ENCODE peak calls at places on chromosomes 1 and 21, in four cellular contexts. Q is choroid plexus epithelial cell, B is ovary, R is mesothelial cell of epicardium. X is an unnamed sample.

GRCh38 chr1:76238094-76238551 is 163.6 kb downstream of the ST6GALNAC3 start:
- DNase-seq in Q (no peak), B (no peak), R (no peak), X (no peak)

GRCh38 chr1:114062646-114063045 is 83.4 kb downstream of the OLFML3 start:
- DNase-seq in Q (no peak), B (no peak), R (no peak), X (no peak)

GRCh38 chr1:239944666-239945065 is 147.0 kb upstream of the FMN2 start:
- DNase-seq in Q (no peak), B (no peak), R (no peak), X (no peak)

GRCh38 chr1:186093437-186093836 is 281.6 kb downstream of the TPR start:
- DNase-seq in Q (peak), B (no peak), R (no peak), X (no peak)

GRCh38 chr1:67674260-67675011 is 10.6 kb upstream of the GADD45A start:
- DNase-seq in Q (no peak), B (peak), R (no peak), X (no peak)

GRCh38 chr1:22673486-22674409 is 20.7 kb downstream of the C1QB start:
- DNase-seq in Q (peak), B (no peak), R (no peak), X (no peak)

GRCh38 chr1:235892734-235893413 is 26.2 kb upstream of the LYST start:
- DNase-seq in Q (no peak), B (no peak), R (no peak), X (no peak)

GRCh38 chr1:5430911-5431310 is 561.3 kb downstream of the NPHP4 start:
- DNase-seq in Q (no peak), B (no peak), R (no peak), X (no peak)

GRCh38 chr1:101971309-101971708 is 25.4 kb downstream of the OLFM3 start:
- DNase-seq in Q (peak), B (no peak), R (no peak), X (no peak)
- TF ChIP-seq CTCF in Q (peak), B (no peak), R (no peak), X (peak)

DNA sequence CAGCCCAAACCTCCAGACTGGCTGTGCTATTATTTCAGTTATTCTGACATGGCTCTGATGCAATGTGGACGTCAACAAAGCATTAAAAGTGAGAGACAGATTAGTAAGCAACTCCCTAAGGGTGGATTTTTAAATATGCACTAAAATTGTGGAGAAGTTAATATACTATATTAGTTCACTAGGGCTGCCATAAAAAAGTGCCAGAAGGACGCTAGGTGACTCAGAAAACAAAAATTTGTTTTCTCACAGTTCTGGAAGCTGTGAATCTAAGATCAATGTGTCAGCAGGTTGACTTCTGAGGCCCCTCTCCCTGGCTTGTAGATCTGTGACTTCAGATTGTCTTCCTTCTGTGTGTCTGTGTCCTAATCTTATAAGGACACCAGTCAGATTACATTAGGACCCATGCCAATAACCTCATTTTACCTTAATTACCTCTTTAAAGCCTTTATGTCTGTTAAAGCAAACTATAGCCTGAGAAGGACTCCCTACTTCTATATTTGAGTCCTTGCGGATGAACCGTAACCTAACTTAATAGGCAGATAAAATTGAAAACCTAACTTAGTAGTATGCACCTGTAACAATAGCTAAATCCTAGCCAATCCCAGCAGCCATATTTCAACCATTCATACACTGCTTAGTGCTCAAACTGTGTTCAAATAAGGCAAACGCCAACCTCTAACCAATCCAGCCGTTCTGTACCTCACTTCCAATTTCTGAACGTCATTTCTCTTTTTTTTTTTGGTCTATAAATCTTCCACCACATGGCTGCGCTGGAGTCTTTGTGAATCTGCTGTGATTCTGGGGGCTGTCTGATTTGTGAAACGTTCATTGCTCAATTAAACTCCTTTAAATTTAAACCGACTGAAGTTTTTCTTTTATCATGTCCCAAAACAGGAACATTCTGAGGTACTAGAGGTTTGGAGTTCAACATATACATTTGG is 65.9 kb upstream of the BACH1 start:
- DNase-seq in Q (peak), B (no peak), R (no peak), X (no peak)
- TF ChIP-seq CTCF in Q (peak), B (no peak), R (no peak), X (no peak)

GRCh38 chr1:1060281-1061000 is 13.7 kb downstream of the RNF223 start:
- DNase-seq in Q (no peak), B (no peak), R (no peak), X (no peak)

GRCh38 chr1:1061682-1062363 is 12.3 kb downstream of the RNF223 start:
- DNase-seq in Q (no peak), B (no peak), R (no peak), X (no peak)

GRCh38 chr1:1058088-1058905 is 15.8 kb downstream of the RNF223 start:
- DNase-seq in Q (no peak), B (no peak), R (no peak), X (no peak)

GRCh38 chr1:1059494-1060280 is 14.4 kb downstream of the RNF223 start:
- DNase-seq in Q (peak), B (peak), R (peak), X (no peak)

DNA sequence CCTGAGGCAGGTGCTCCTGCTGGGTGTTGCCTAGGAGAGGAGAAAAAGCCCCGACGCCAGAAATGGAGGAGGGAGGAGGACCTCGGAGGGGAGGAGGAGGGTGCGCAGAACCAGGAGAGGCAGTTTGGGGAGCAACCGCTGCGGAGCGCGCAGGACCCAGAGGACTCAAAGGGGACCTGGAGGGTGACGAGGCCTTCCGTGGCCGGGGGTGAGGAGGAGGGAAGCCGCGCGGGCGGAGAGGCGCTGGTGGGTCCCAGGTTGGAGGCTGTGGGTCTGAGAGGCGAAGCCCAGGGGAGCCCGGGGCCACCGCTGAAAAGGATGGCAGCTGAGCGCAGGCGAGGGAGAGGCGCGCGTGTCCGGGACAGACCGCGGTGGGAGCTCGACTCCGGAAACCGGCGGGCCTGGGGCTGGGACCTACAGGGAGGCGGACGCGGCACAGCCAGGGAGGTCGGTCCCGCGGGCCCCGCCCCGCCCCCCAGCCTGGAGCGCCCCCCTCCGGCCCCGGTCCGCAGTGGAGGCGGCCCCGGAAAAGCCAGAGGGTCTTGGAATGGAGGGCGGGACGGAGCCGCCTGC is 15.1 kb downstream of the RNF223 start:
- DNase-seq in Q (no peak), B (no peak), R (no peak), X (no peak)
- TF ChIP-seq CTCF in Q (peak), B (no peak), R (peak), X (peak)

GRCh38 chr1:54317084-54317483 is 89.1 kb downstream of the SSBP3 start:
- DNase-seq in Q (no peak), B (no peak), R (no peak), X (no peak)
- TF ChIP-seq CTCF in Q (no peak), B (no peak), R (no peak), X (no peak)